ENCODE peak calls at places on chromosomes 11 and 22, in four cellular contexts. H is K562, Y is H1, N is HepG2. K is an unnamed sample.

GRCh38 chr11:10504490-10504889 is 36.5 kb downstream of the RNF141 start:
- DNase-seq in H (no peak), N (no peak), Y (no peak), K (no peak)

GRCh38 chr11:34256150-34256549 is 101.7 kb downstream of the ABTB2 start:
- DNase-seq in N (no peak), H (no peak), Y (no peak), K (no peak)

GRCh38 chr11:44950625-44951472 is at the start of gene TP53I11:
- DNase-seq in Y (no peak), H (peak), N (no peak), K (peak)

GRCh38 chr22:43996170-43996980 is 27.7 kb upstream of the PARVB start:
- DNase-seq in H (no peak), Y (no peak), N (no peak), K (no peak)

GRCh38 chr11:61730222-61730994 is 22.0 kb upstream of the MYRF start:
- DNase-seq in H (no peak), Y (no peak), N (no peak), K (peak)

GRCh38 chr11:44726278-44727113 is at the start of gene TSPAN18:
- DNase-seq in N (no peak), Y (peak), H (peak), K (no peak)

GRCh38 chr11:122044086-122044485 is 71.9 kb downstream of the BLID start:
- DNase-seq in N (no peak), H (no peak), Y (no peak), K (no peak)

GRCh38 chr11:44899959-44900358 is 50.7 kb downstream of the TP53I11 start:
- DNase-seq in H (peak), N (peak), Y (no peak), K (peak)

GRCh38 chr11:106105986-106106385 is 28.5 kb downstream of the AASDHPPT start:
- DNase-seq in N (no peak), H (no peak), Y (no peak), K (no peak)

GRCh38 chr11:32529994-32530588 is 53.5 kb upstream of the EIF3M start:
- DNase-seq in N (no peak), Y (no peak), H (no peak), K (no peak)

GRCh38 chr11:20479399-20479974 is 92.0 kb downstream of the PRMT3 start:
- DNase-seq in N (no peak), H (peak), Y (no peak), K (no peak)

GRCh38 chr11:61448552-61448927 is 18.6 kb downstream of the SDHAF2 start:
- DNase-seq in H (no peak), N (no peak), Y (no peak), K (no peak)

GRCh38 chr22:33873186-33873585 is 47.1 kb downstream of the LARGE1 start:
- DNase-seq in Y (no peak), N (no peak), H (no peak), K (no peak)

GRCh38 chr22:33874206-33874605 is 46.1 kb downstream of the LARGE1 start:
- DNase-seq in N (no peak), H (no peak), Y (no peak), K (no peak)

GRCh38 chr22:33873666-33874065 is 46.6 kb downstream of the LARGE1 start:
- DNase-seq in N (no peak), Y (no peak), H (no peak), K (no peak)

GRCh38 chr22:33869946-33870345 is 50.3 kb downstream of the LARGE1 start:
- DNase-seq in H (no peak), Y (no peak), N (peak), K (no peak)

GRCh38 chr22:33871935-33872334 is 48.3 kb downstream of the LARGE1 start:
- DNase-seq in N (no peak), H (no peak), Y (no peak), K (no peak)
- H3K4me3 ChIP-seq in N (no peak), H (no peak), Y (no peak), K (no peak)

GRCh38 chr22:50119169-50119767 is 29.5 kb downstream of the MOV10L1 start:
- DNase-seq in H (no peak), N (no peak), Y (no peak), K (no peak)

GRCh38 chr22:50118557-50119168 is 28.9 kb downstream of the MOV10L1 start:
- DNase-seq in N (peak), Y (no peak), H (peak), K (no peak)

GRCh38 chr22:50115693-50116092 is 25.9 kb downstream of the MOV10L1 start:
- DNase-seq in N (peak), Y (no peak), H (no peak), K (no peak)

GRCh38 chr22:50118129-50118528 is 28.3 kb downstream of the MOV10L1 start:
- DNase-seq in Y (no peak), N (no peak), H (no peak), K (no peak)

GRCh38 chr22:50117168-50117762 is 27.5 kb downstream of the MOV10L1 start:
- DNase-seq in H (no peak), Y (no peak), N (no peak), K (no peak)
- TF ChIP-seq POLR2AphosphoS5 in H (peak), Y (no peak), N (no peak), K (no peak)

GRCh38 chr22:39182478-39183030 is 30.1 kb upstream of the CBX7 start:
- DNase-seq in H (no peak), Y (no peak), N (no peak), K (no peak)

GRCh38 chr22:39185601-39186012 is 33.1 kb upstream of the CBX7 start:
- DNase-seq in N (peak), H (peak), Y (no peak), K (no peak)

GRCh38 chr22:39184586-39185577 is 32.4 kb upstream of the CBX7 start:
- DNase-seq in Y (no peak), H (no peak), N (no peak), K (no peak)

GRCh38 chr22:39181778-39182177 is 29.3 kb upstream of the CBX7 start:
- DNase-seq in N (no peak), H (no peak), Y (no peak), K (no peak)

GRCh38 chr22:39183991-39184585 is 31.6 kb upstream of the CBX7 start:
- DNase-seq in Y (no peak), H (peak), N (peak), K (peak)
- TF ChIP-seq SRF in Y (peak), H (no peak), N (no peak), K (no peak)

DNA sequence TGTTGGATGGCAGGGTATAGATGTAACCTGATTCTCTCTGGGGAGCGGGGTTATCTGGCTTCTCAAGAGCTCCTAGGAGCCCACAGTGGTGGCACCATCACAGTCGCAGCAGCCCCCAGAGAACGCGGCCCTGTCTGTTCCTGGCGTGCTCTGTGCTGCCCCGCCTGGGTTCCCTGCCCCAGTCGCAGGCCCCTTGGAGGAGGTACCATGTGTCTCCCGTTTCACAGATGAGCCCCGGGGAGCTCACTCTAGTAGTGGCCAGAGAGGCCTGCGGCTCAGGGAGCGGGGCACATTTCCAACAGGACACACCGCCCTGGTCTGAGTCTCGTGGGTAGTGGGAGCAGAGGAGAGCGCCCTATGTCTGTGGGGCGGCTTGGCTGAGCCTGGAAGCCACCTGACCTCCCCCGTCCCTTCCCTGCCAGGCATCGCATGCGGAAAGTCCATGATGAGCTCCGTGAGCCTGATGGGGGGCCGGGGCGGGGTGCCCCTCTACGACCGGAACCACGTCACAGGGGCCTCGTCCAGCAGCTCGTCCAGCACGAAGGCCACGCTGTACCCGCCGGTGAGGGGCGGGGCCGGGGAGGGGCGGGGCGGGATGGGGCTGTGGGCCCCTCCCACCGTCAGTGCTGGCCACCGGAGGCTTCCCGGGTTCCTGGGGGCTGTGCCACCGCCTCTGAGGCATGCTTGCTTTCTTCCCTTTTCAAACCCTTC is 21.0 kb upstream of the PPP6R3 start:
- DNase-seq in Y (no peak), H (peak), N (no peak), K (no peak)
- H3K4me3 ChIP-seq in Y (no peak), H (no peak), N (no peak), K (no peak)

GRCh38 chr11:111448420-111448819 is 63.8 kb downstream of the BTG4 start:
- DNase-seq in Y (no peak), N (no peak), H (no peak), K (no peak)
- TF ChIP-seq POLR2AphosphoS5 in Y (no peak), N (no peak), H (no peak), K (no peak)

DNA sequence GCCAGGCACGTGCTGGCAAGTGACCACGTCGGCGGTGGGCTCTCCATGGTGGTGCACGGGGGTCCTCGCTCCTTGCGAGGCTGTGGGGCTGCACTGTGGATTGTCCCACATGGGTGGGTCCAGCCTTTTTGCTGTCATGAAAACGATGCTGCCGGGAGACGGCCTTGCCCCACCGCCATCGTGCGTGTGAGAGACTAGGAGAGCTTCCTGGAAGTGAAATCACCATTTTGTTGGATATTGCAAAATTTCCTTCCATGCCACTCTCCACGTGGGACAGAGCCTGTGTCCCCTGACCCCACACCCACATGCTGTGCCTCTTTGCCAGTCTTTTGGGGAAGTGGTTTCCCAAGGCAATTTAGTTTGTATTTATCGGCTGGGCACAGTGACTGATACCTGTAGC is 18.2 kb upstream of the GRAMD4 start:
- DNase-seq in Y (no peak), H (no peak), N (no peak), K (no peak)
- TF ChIP-seq SRF in Y (no peak), H (no peak), N (no peak), K (no peak)

GRCh38 chr22:37640591-37641250 is 1.3 kb downstream of the SH3BP1 start:
- DNase-seq in N (no peak), Y (no peak), H (no peak), K (no peak)
- H3K4me3 ChIP-seq in N (peak), Y (peak), H (peak), K (peak)

GRCh38 chr11:14359573-14360031 is 619 bp upstream of the RRAS2 start:
- DNase-seq in H (no peak), N (no peak), Y (no peak), K (no peak)

GRCh38 chr11:14357843-14358728 is 897 bp downstream of the RRAS2 start:
- DNase-seq in Y (no peak), H (peak), N (peak), K (peak)

GRCh38 chr11:14360976-14361375 is 2.0 kb upstream of the RRAS2 start:
- DNase-seq in N (no peak), H (no peak), Y (no peak), K (no peak)

GRCh38 chr11:14356342-14356741 is 2.6 kb downstream of the RRAS2 start:
- DNase-seq in N (no peak), H (no peak), Y (no peak), K (no peak)

GRCh38 chr11:14358729-14359439 is at the start of gene RRAS2:
- DNase-seq in H (peak), N (peak), Y (no peak), K (peak)
- TF ChIP-seq POLR2AphosphoS5 in H (peak), N (peak), Y (peak), K (peak)

GRCh38 chr11:25535462-25535861 is 796.5 kb upstream of the ANO3 start:
- DNase-seq in N (no peak), Y (no peak), H (no peak), K (no peak)
- TF ChIP-seq SRF in N (no peak), Y (no peak), H (no peak), K (no peak)

GRCh38 chr11:83681045-83681781 is 395.0 kb upstream of the CCDC90B start:
- DNase-seq in H (no peak), Y (no peak), N (no peak), K (no peak)

GRCh38 chr11:83680351-83680750 is 394.2 kb upstream of the CCDC90B start:
- DNase-seq in Y (no peak), N (no peak), H (no peak), K (no peak)

GRCh38 chr11:83682645-83682973 is 396.4 kb upstream of the CCDC90B start:
- DNase-seq in Y (no peak), H (no peak), N (no peak), K (no peak)

GRCh38 chr11:83684071-83684470 is 397.9 kb upstream of the CCDC90B start:
- DNase-seq in Y (no peak), N (no peak), H (no peak), K (no peak)

GRCh38 chr11:83681944-83682644 is 395.9 kb upstream of the CCDC90B start:
- DNase-seq in N (no peak), H (no peak), Y (no peak), K (no peak)
- H3K4me3 ChIP-seq in N (no peak), H (no peak), Y (no peak), K (no peak)

K was measured in HCT116.